ENCODE peak calls at places on chromosome 3, in nine cellular contexts. One of them, this sample, is unnamed. For H3K4me1, the result is how much of the 10 kb centered on the place peaks cover.

GRCh38 chr3:156750191-156750873 is 75.8 kb upstream of the LEKR1 start:
- DNase-seq in A549: no peak
- DNase-seq in CD8-positive, alpha-beta memory T cell: no peak
- DNase-seq in breast epithelium: no peak
- DNase-seq in naive thymus-derived CD4-positive, alpha-beta T cell: no peak
- DNase-seq in hepatocyte: no peak
- DNase-seq in CD4-positive, alpha-beta memory T cell: no peak
- DNase-seq in right atrium auricular region: no peak
- DNase-seq in heart right ventricle: no peak
- DNase-seq in this sample: no peak

GRCh38 chr3:150352931-150353330 is 55.2 kb upstream of the TSC22D2 start:
- DNase-seq in A549: no peak
- DNase-seq in CD8-positive, alpha-beta memory T cell: no peak
- DNase-seq in breast epithelium: no peak
- DNase-seq in naive thymus-derived CD4-positive, alpha-beta T cell: no peak
- DNase-seq in hepatocyte: no peak
- DNase-seq in CD4-positive, alpha-beta memory T cell: no peak
- DNase-seq in right atrium auricular region: no peak
- DNase-seq in heart right ventricle: no peak
- DNase-seq in this sample: no peak

GRCh38 chr3:46829699-46830208 is 33.5 kb downstream of the MYL3 start:
- DNase-seq in A549: no peak
- DNase-seq in CD8-positive, alpha-beta memory T cell: no peak
- DNase-seq in breast epithelium: no peak
- DNase-seq in naive thymus-derived CD4-positive, alpha-beta T cell: no peak
- DNase-seq in hepatocyte: no peak
- DNase-seq in CD4-positive, alpha-beta memory T cell: no peak
- DNase-seq in right atrium auricular region: no peak
- DNase-seq in heart right ventricle: no peak
- DNase-seq in this sample: no peak

GRCh38 chr3:70863049-70863448 is 550.6 kb upstream of the MDFIC2 start:
- DNase-seq in A549: no peak
- DNase-seq in CD8-positive, alpha-beta memory T cell: no peak
- DNase-seq in breast epithelium: no peak
- DNase-seq in naive thymus-derived CD4-positive, alpha-beta T cell: no peak
- DNase-seq in hepatocyte: no peak
- DNase-seq in CD4-positive, alpha-beta memory T cell: no peak
- DNase-seq in right atrium auricular region: no peak
- DNase-seq in heart right ventricle: no peak
- DNase-seq in this sample: no peak

GRCh38 chr3:52238761-52239701 is at the start of gene TWF2:
- DNase-seq in A549: peak
- DNase-seq in CD8-positive, alpha-beta memory T cell: peak
- DNase-seq in breast epithelium: peak
- DNase-seq in naive thymus-derived CD4-positive, alpha-beta T cell: peak
- DNase-seq in hepatocyte: peak
- DNase-seq in CD4-positive, alpha-beta memory T cell: peak
- DNase-seq in right atrium auricular region: no peak
- DNase-seq in heart right ventricle: peak
- DNase-seq in this sample: peak

GRCh38 chr3:32238816-32239637 is 547 bp downstream of the CMTM8 start:
- DNase-seq in A549: peak
- DNase-seq in CD8-positive, alpha-beta memory T cell: peak
- DNase-seq in breast epithelium: no peak
- DNase-seq in naive thymus-derived CD4-positive, alpha-beta T cell: peak
- DNase-seq in hepatocyte: peak
- DNase-seq in CD4-positive, alpha-beta memory T cell: peak
- DNase-seq in right atrium auricular region: no peak
- DNase-seq in heart right ventricle: peak
- DNase-seq in this sample: no peak

GRCh38 chr3:184679056-184679502 is 32.8 kb downstream of the MAGEF1 start:
- DNase-seq in A549: no peak
- DNase-seq in CD8-positive, alpha-beta memory T cell: no peak
- DNase-seq in breast epithelium: no peak
- DNase-seq in naive thymus-derived CD4-positive, alpha-beta T cell: no peak
- DNase-seq in hepatocyte: peak
- DNase-seq in CD4-positive, alpha-beta memory T cell: no peak
- DNase-seq in right atrium auricular region: no peak
- DNase-seq in heart right ventricle: peak
- DNase-seq in this sample: no peak

GRCh38 chr3:66406186-66406585 is 94.6 kb downstream of the LRIG1 start:
- DNase-seq in A549: no peak
- DNase-seq in CD8-positive, alpha-beta memory T cell: no peak
- DNase-seq in breast epithelium: no peak
- DNase-seq in naive thymus-derived CD4-positive, alpha-beta T cell: no peak
- DNase-seq in hepatocyte: no peak
- DNase-seq in CD4-positive, alpha-beta memory T cell: no peak
- DNase-seq in right atrium auricular region: no peak
- DNase-seq in heart right ventricle: no peak
- DNase-seq in this sample: no peak

GRCh38 chr3:45972534-45973402 is 22.9 kb downstream of the FYCO1 start:
- DNase-seq in A549: no peak
- DNase-seq in CD8-positive, alpha-beta memory T cell: no peak
- DNase-seq in breast epithelium: no peak
- DNase-seq in naive thymus-derived CD4-positive, alpha-beta T cell: no peak
- DNase-seq in hepatocyte: peak
- DNase-seq in CD4-positive, alpha-beta memory T cell: no peak
- DNase-seq in right atrium auricular region: no peak
- DNase-seq in heart right ventricle: no peak
- DNase-seq in this sample: no peak

GRCh38 chr3:42090973-42091731 is at the start of gene TRAK1:
- DNase-seq in A549: no peak
- DNase-seq in CD8-positive, alpha-beta memory T cell: no peak
- DNase-seq in breast epithelium: peak
- DNase-seq in naive thymus-derived CD4-positive, alpha-beta T cell: no peak
- DNase-seq in hepatocyte: peak
- DNase-seq in CD4-positive, alpha-beta memory T cell: no peak
- DNase-seq in right atrium auricular region: no peak
- DNase-seq in heart right ventricle: peak
- DNase-seq in this sample: no peak

GRCh38 chr3:175338775-175339535 is 479.8 kb downstream of the NAALADL2 start:
- DNase-seq in A549: peak
- DNase-seq in CD8-positive, alpha-beta memory T cell: no peak
- DNase-seq in breast epithelium: no peak
- DNase-seq in naive thymus-derived CD4-positive, alpha-beta T cell: no peak
- DNase-seq in hepatocyte: peak
- DNase-seq in CD4-positive, alpha-beta memory T cell: no peak
- DNase-seq in right atrium auricular region: no peak
- DNase-seq in heart right ventricle: no peak
- DNase-seq in this sample: no peak

GRCh38 chr3:52293491-52294319 is 6.1 kb downstream of the GLYCTK start:
- DNase-seq in A549: no peak
- DNase-seq in CD8-positive, alpha-beta memory T cell: no peak
- DNase-seq in breast epithelium: no peak
- DNase-seq in naive thymus-derived CD4-positive, alpha-beta T cell: no peak
- DNase-seq in hepatocyte: no peak
- DNase-seq in CD4-positive, alpha-beta memory T cell: no peak
- DNase-seq in right atrium auricular region: no peak
- DNase-seq in heart right ventricle: no peak
- DNase-seq in this sample: no peak

GRCh38 chr3:27714101-27714526 is 8.0 kb downstream of the EOMES start:
- DNase-seq in A549: no peak
- DNase-seq in CD8-positive, alpha-beta memory T cell: no peak
- DNase-seq in breast epithelium: no peak
- DNase-seq in naive thymus-derived CD4-positive, alpha-beta T cell: no peak
- DNase-seq in hepatocyte: no peak
- DNase-seq in CD4-positive, alpha-beta memory T cell: no peak
- DNase-seq in right atrium auricular region: no peak
- DNase-seq in heart right ventricle: no peak
- DNase-seq in this sample: no peak
- H3K4me1 ChIP-seq in A549: under half
- H3K4me1 ChIP-seq in CD8-positive, alpha-beta memory T cell: under half
- H3K4me1 ChIP-seq in breast epithelium: under half
- H3K4me1 ChIP-seq in naive thymus-derived CD4-positive, alpha-beta T cell: under half
- H3K4me1 ChIP-seq in hepatocyte: under half
- H3K4me1 ChIP-seq in CD4-positive, alpha-beta memory T cell: under half
- H3K4me1 ChIP-seq in right atrium auricular region: under half
- H3K4me1 ChIP-seq in heart right ventricle: under half
- H3K4me1 ChIP-seq in this sample: under half

DNA sequence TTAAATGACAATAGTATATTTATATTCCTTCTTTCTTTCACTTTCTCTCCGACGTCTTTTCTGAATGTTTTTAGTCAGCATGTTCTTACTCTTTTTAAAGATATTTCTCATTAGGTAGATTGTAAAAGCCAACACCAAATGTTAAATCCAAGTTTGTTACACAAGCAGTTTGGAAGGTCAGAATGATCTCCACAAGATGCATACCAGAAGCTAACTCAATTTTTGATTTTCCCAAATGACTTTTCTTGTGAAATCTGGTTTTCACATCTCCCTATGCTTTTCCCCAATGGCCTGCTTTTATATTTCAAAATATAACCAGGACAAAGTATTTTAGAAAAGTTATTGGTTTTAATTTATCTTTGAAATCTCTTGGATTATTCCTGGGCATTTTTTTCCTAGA is 49.7 kb upstream of the TPRG1 start:
- DNase-seq in A549: no peak
- DNase-seq in CD8-positive, alpha-beta memory T cell: no peak
- DNase-seq in breast epithelium: no peak
- DNase-seq in naive thymus-derived CD4-positive, alpha-beta T cell: no peak
- DNase-seq in hepatocyte: no peak
- DNase-seq in CD4-positive, alpha-beta memory T cell: no peak
- DNase-seq in right atrium auricular region: no peak
- DNase-seq in heart right ventricle: no peak
- DNase-seq in this sample: no peak
- H3K27ac ChIP-seq in A549: no peak
- H3K27ac ChIP-seq in CD8-positive, alpha-beta memory T cell: peak
- H3K27ac ChIP-seq in breast epithelium: peak
- H3K27ac ChIP-seq in naive thymus-derived CD4-positive, alpha-beta T cell: no peak
- H3K27ac ChIP-seq in hepatocyte: no peak
- H3K27ac ChIP-seq in CD4-positive, alpha-beta memory T cell: peak
- H3K27ac ChIP-seq in right atrium auricular region: peak
- H3K27ac ChIP-seq in heart right ventricle: peak
- H3K27ac ChIP-seq in this sample: peak

GRCh38 chr3:185981621-185982020 is 43.8 kb upstream of the TRA2B start:
- DNase-seq in A549: no peak
- DNase-seq in CD8-positive, alpha-beta memory T cell: no peak
- DNase-seq in breast epithelium: no peak
- DNase-seq in naive thymus-derived CD4-positive, alpha-beta T cell: no peak
- DNase-seq in hepatocyte: no peak
- DNase-seq in CD4-positive, alpha-beta memory T cell: no peak
- DNase-seq in right atrium auricular region: no peak
- DNase-seq in heart right ventricle: no peak
- DNase-seq in this sample: no peak

GRCh38 chr3:185982632-185983031 is 44.8 kb upstream of the TRA2B start:
- DNase-seq in A549: no peak
- DNase-seq in CD8-positive, alpha-beta memory T cell: no peak
- DNase-seq in breast epithelium: no peak
- DNase-seq in naive thymus-derived CD4-positive, alpha-beta T cell: no peak
- DNase-seq in hepatocyte: no peak
- DNase-seq in CD4-positive, alpha-beta memory T cell: no peak
- DNase-seq in right atrium auricular region: peak
- DNase-seq in heart right ventricle: no peak
- DNase-seq in this sample: no peak

GRCh38 chr3:185986201-185986600 is 48.4 kb upstream of the TRA2B start:
- DNase-seq in A549: peak
- DNase-seq in CD8-positive, alpha-beta memory T cell: no peak
- DNase-seq in breast epithelium: no peak
- DNase-seq in naive thymus-derived CD4-positive, alpha-beta T cell: no peak
- DNase-seq in hepatocyte: no peak
- DNase-seq in CD4-positive, alpha-beta memory T cell: no peak
- DNase-seq in right atrium auricular region: no peak
- DNase-seq in heart right ventricle: no peak
- DNase-seq in this sample: no peak

GRCh38 chr3:185984203-185984602 is 46.4 kb upstream of the TRA2B start:
- DNase-seq in A549: no peak
- DNase-seq in CD8-positive, alpha-beta memory T cell: no peak
- DNase-seq in breast epithelium: no peak
- DNase-seq in naive thymus-derived CD4-positive, alpha-beta T cell: no peak
- DNase-seq in hepatocyte: no peak
- DNase-seq in CD4-positive, alpha-beta memory T cell: no peak
- DNase-seq in right atrium auricular region: no peak
- DNase-seq in heart right ventricle: no peak
- DNase-seq in this sample: no peak

DNA sequence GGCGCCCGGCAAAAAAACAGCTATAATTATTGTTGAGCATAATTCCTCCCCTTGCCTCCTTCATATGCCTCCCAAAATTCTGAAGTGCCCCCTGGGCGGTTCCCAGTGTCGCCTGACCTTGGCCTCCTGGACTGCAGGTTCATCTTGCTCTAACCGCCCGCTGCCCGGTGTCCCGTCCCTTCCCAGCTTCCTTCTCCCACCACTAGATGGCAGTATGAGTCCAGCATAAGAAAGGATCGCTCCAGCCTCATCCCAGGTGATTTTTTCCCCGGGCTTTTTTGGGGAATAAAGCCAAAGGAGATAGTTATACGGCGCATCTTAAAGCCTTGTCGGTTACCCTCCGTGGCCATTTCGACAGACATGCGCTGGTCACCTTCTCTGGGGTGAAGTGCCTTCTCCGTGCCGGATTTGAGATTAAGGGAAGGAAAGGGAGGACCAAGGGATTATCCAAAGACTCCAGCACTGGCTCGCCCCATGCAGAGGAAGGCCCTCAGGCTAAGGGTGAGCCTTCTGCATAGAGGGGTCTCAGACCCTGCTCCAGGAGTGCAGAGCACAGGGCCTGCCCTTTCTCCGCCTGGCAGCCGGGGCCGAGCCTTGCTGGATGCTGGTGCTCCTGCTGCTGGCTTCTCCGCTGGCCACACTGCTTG is 45.8 kb upstream of the TRA2B start:
- DNase-seq in A549: peak
- DNase-seq in CD8-positive, alpha-beta memory T cell: peak
- DNase-seq in breast epithelium: peak
- DNase-seq in naive thymus-derived CD4-positive, alpha-beta T cell: peak
- DNase-seq in hepatocyte: peak
- DNase-seq in CD4-positive, alpha-beta memory T cell: peak
- DNase-seq in right atrium auricular region: peak
- DNase-seq in heart right ventricle: peak
- DNase-seq in this sample: peak
- H3K4me3 ChIP-seq in A549: no peak
- H3K4me3 ChIP-seq in CD8-positive, alpha-beta memory T cell: no peak
- H3K4me3 ChIP-seq in breast epithelium: no peak
- H3K4me3 ChIP-seq in naive thymus-derived CD4-positive, alpha-beta T cell: no peak
- H3K4me3 ChIP-seq in hepatocyte: no peak
- H3K4me3 ChIP-seq in CD4-positive, alpha-beta memory T cell: no peak
- H3K4me3 ChIP-seq in right atrium auricular region: no peak
- H3K4me3 ChIP-seq in heart right ventricle: no peak
- H3K4me3 ChIP-seq in this sample: no peak

DNA sequence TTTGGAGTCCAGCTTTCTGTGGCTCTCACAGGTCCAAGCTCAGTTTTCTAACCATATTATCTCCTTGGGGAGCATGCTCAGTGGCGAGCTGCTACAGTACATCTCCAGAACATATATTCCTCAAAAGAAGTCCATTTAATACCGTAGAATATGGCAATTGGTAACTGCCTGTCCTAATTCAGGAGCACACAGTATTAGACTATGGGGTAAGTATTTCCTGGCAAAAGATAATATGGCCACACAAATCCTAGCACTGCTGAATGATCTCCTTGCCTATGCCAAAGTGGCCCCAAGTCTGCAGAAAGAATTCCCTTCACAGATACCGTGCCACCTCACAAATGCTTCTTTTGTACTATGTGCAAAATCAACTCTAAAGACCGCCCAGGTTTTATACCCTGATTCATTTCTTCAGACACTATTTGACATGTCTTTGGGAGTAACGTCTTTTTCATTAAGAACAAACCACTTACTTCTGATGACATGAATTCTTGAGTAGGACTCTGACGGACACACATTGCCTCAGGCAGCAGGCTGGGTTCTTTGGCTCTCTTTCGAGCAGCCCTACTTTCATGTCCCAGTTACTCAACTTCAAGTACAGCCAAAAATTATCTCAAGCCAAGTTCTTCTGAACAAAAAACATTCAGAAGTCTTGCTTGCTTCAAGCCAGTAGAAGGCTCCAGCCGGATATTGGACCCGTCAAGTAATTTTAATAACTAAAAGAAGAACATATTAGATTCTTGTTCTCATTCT is 368.3 kb upstream of the DCBLD2 start:
- DNase-seq in A549: no peak
- DNase-seq in CD8-positive, alpha-beta memory T cell: no peak
- DNase-seq in breast epithelium: peak
- DNase-seq in naive thymus-derived CD4-positive, alpha-beta T cell: no peak
- DNase-seq in hepatocyte: no peak
- DNase-seq in CD4-positive, alpha-beta memory T cell: no peak
- DNase-seq in right atrium auricular region: peak
- DNase-seq in heart right ventricle: peak
- DNase-seq in this sample: no peak
- H3K4me1 ChIP-seq in A549: under half
- H3K4me1 ChIP-seq in CD8-positive, alpha-beta memory T cell: under half
- H3K4me1 ChIP-seq in breast epithelium: under half
- H3K4me1 ChIP-seq in naive thymus-derived CD4-positive, alpha-beta T cell: under half
- H3K4me1 ChIP-seq in hepatocyte: under half
- H3K4me1 ChIP-seq in CD4-positive, alpha-beta memory T cell: under half
- H3K4me1 ChIP-seq in right atrium auricular region: under half
- H3K4me1 ChIP-seq in heart right ventricle: under half
- H3K4me1 ChIP-seq in this sample: under half